ENCODE peak calls at places on chromosome 21, in ten cellular contexts. C is IMR-90, O is mammary epithelial cell, Z is H9, H is SJSA1, E is aorta, R is colonic mucosa, X is right cardiac atrium, P is testis, B is heart right ventricle. M is an unnamed sample. For H3K4me1, the result is how much of the 10 kb centered on the place peaks cover.

GRCh38 chr21:38598413-38598812 is 100.1 kb upstream of the ERG start:
- DNase-seq in H (no peak), P (no peak), C (no peak), E (no peak), Z (no peak), O (no peak), X (no peak), R (no peak), B (no peak), M (no peak)

GRCh38 chr21:14693997-14694396 is 147.9 kb upstream of the SAMSN1 start:
- DNase-seq in C (no peak), R (no peak), P (no peak), B (no peak), O (no peak), E (no peak), X (no peak), Z (no peak), H (no peak), M (no peak)

GRCh38 chr21:15135867-15136629 is 71.2 kb upstream of the NRIP1 start:
- DNase-seq in P (no peak), C (no peak), H (no peak), O (no peak), R (no peak), X (no peak), E (no peak), B (no peak), Z (no peak), M (no peak)

GRCh38 chr21:19541612-19542011 is 1138.0 kb upstream of the TMPRSS15 start:
- DNase-seq in C (no peak), P (no peak), Z (no peak), R (no peak), O (no peak), H (no peak), E (no peak), B (no peak), X (no peak), M (no peak)

GRCh38 chr21:24290151-24290833 is 1317.0 kb downstream of the MRPL39 start:
- DNase-seq in E (no peak), Z (no peak), R (no peak), B (no peak), P (no peak), H (no peak), O (no peak), C (no peak), X (no peak), M (no peak)

GRCh38 chr21:35095859-35096291 is 46.8 kb upstream of the RUNX1 start:
- DNase-seq in Z (no peak), O (no peak), B (no peak), P (no peak), X (no peak), H (no peak), E (no peak), R (no peak), C (peak), M (no peak)

GRCh38 chr21:43575466-43575841 is 83.8 kb downstream of the HSF2BP start:
- DNase-seq in P (no peak), Z (no peak), B (no peak), X (no peak), C (no peak), E (no peak), O (no peak), R (no peak), H (no peak), M (no peak)

GRCh38 chr21:35508389-35508888 is 459.3 kb upstream of the RUNX1 start:
- DNase-seq in E (no peak), R (peak), C (peak), O (peak), H (peak), X (peak), P (peak), B (peak), Z (peak), M (peak)

GRCh38 chr21:35025206-35026152 is 23.6 kb downstream of the RUNX1 start:
- DNase-seq in R (no peak), E (no peak), O (no peak), B (no peak), H (no peak), Z (no peak), C (no peak), X (no peak), P (no peak), M (no peak)

GRCh38 chr21:15014220-15014619 is 50.6 kb downstream of the NRIP1 start:
- DNase-seq in O (no peak), P (no peak), E (no peak), C (peak), B (no peak), H (no peak), X (no peak), Z (no peak), R (no peak), M (no peak)

GRCh38 chr21:35932232-35932911 is 128.0 kb downstream of the SETD4 start:
- DNase-seq in H (peak), E (no peak), R (no peak), C (peak), Z (no peak), B (peak), O (peak), X (peak), P (peak), M (peak)

GRCh38 chr21:10272216-10272615 is 249.2 kb upstream of the TPTE start:
- DNase-seq in P (no peak), C (no peak), H (peak), X (no peak), B (no peak), E (peak), O (no peak), R (no peak), Z (no peak), M (no peak)
- H3K4me1 ChIP-seq in P (under half), C (under half), H (under half), X (under half), B (under half), E (under half), O (under half), R (under half), Z (under half), M (under half)

GRCh38 chr21:33123396-33124120 is 53.6 kb downstream of the OLIG1 start:
- DNase-seq in O (no peak), B (no peak), X (no peak), P (no peak), Z (no peak), H (no peak), R (no peak), E (peak), C (no peak), M (no peak)

GRCh38 chr21:33122507-33122906 is 52.6 kb downstream of the OLIG1 start:
- DNase-seq in X (no peak), R (no peak), P (no peak), E (no peak), Z (no peak), O (no peak), H (no peak), B (no peak), C (no peak), M (no peak)

GRCh38 chr21:33126569-33126968 is 56.6 kb downstream of the OLIG1 start:
- DNase-seq in H (no peak), Z (no peak), P (no peak), R (no peak), E (peak), B (no peak), X (no peak), C (no peak), O (no peak), M (no peak)

GRCh38 chr21:33125981-33126380 is 56.0 kb downstream of the OLIG1 start:
- DNase-seq in O (no peak), Z (no peak), E (no peak), P (no peak), X (no peak), H (no peak), R (no peak), C (no peak), B (no peak), M (no peak)

DNA sequence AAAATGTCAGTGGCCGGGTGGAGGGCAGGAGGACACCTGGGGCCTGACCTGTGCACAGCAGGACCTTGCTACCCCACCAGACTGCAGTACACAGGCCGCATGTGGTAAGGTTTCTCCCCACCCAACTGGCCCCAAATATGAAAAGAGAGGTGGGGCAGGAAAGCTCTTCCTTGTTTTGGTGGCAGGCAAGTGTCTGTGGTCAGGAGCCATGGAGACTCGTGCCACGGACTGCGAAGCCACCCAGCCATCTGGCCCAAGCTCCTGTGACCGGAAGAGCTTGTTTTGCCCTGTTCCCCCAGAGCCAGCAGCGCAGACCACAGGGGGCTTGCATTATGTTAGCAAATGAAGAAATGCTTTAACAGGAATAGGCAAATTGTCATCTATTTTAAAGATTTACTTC is 54.9 kb downstream of the OLIG1 start:
- DNase-seq in R (no peak), H (no peak), P (no peak), Z (no peak), X (no peak), B (no peak), E (peak), O (no peak), C (no peak), M (no peak)
- H3K27ac ChIP-seq in R (no peak), H (no peak), P (no peak), Z (no peak), X (no peak), B (no peak), E (no peak), O (no peak), C (no peak), M (no peak)

DNA sequence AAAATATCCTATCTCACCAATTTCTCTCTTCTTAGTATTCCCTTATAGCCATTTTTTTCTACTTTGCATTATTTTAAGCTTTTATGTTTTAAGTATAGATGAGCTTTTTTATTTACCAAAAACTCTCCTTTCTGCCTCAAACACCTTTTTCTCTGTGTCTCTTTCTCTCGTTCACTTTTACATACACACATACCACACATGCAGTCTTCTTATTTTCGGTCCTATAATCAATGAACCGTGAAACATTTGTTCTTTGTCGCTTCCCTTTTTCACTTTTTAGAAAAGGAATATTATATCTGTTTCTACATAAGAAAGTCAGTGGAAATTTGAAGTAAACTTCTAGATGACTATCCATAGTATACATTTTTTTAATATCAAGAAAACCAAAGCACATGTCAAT is 183.2 kb downstream of the MRPL39 start:
- DNase-seq in P (no peak), Z (no peak), R (no peak), C (no peak), H (no peak), O (no peak), B (no peak), X (no peak), E (no peak), M (no peak)
- H3K4me1 ChIP-seq in P (under half), Z (under half), R (under half), C (under half), H (under half), O (under half), B (under half), X (under half), E (under half), M (under half)

DNA sequence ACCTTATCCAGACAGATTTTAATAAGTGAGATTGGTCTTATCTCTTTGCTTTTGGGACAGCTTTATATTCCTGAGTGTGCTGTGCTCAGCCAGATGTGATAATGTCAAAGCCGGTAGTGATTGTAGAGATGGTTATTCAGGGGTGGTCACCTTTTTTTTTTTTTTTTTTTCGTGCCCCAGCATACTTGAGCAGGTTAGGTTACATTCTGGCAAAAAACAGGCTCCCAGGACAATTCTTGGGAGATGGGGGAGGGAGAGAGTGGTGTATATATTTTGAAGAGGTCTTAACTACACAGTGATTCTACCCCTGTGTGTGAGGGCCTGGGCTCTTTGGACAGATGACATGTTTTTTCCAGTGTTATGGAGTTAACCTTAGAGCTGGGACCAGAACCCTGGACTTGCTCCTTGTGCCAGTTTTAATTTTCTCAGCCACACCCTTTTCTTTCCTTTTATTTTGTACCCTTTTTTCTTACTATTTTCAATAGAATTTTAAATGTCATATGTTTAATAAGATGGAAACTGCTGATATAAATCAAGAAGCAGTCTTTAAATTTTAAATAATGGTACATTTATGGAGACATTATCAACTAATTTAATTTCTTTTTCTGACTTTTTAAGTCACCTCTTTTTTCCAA is 88.4 kb downstream of the DYRK1A start:
- DNase-seq in O (no peak), X (no peak), C (no peak), B (no peak), Z (no peak), P (no peak), E (no peak), R (no peak), H (no peak), M (no peak)
- H3K27ac ChIP-seq in O (no peak), X (no peak), C (no peak), B (peak), Z (no peak), P (no peak), E (peak), R (no peak), H (peak), M (peak)

GRCh38 chr21:44868707-44869106 is 4.8 kb downstream of the PTTG1IP start:
- DNase-seq in E (no peak), C (no peak), H (no peak), P (no peak), X (no peak), B (peak), O (no peak), R (no peak), Z (no peak), M (no peak)

GRCh38 chr21:44870748-44871495 is 2.6 kb downstream of the PTTG1IP start:
- DNase-seq in E (peak), H (no peak), P (peak), B (peak), C (no peak), X (peak), O (peak), Z (no peak), R (peak), M (peak)

GRCh38 chr21:44871576-44872265 is 1.8 kb downstream of the PTTG1IP start:
- DNase-seq in O (peak), X (peak), R (peak), Z (no peak), H (peak), C (peak), E (peak), P (peak), B (peak), M (no peak)

GRCh38 chr21:44867999-44868700 is 5.3 kb downstream of the PTTG1IP start:
- DNase-seq in X (no peak), C (no peak), R (no peak), H (no peak), O (no peak), E (peak), Z (no peak), P (no peak), B (peak), M (no peak)

GRCh38 chr21:44869860-44870747 is 3.4 kb downstream of the PTTG1IP start:
- DNase-seq in R (no peak), C (peak), P (peak), H (peak), B (peak), X (peak), E (peak), Z (peak), O (peak), M (peak)
- H3K4me1 ChIP-seq in R (under half), C (under half), P (under half), H (half or more), B (half or more), X (under half), E (under half), Z (under half), O (half or more), M (half or more)

DNA sequence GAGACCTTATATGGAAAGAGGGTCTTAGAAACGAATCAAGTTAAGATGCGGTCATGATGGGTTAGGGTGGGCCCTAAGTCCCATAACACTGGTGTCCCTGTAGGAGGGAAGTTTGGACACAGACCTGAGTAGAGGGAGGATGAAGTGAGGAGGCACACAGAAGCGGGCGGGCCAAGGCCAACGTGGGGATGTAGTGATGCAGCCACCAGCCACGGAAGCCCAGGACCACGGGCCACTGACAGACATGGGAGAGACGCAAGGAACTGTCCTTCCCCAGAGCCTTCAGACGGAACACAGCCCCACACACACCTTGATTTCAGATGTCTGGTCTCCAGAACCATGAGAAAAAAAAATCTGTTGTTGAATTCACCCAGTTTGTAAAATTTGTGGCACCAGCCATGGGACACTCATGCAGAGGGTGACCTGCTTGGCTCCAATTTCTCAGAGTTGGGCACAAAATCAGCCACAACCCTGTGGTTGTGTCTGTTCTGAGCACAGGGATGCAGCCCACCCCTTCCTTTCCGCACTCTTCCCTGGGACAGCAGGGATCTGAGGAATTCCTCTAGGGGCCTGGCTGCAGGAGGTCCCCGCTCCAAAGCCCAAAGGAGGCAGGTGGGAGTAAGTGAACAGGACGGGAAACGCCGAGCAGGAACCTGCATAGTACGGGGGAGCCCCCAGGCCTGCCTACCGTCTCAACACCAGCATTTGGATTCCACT is 61.1 kb downstream of the RIPK4 start:
- DNase-seq in R (no peak), P (no peak), Z (no peak), H (no peak), E (no peak), B (no peak), C (no peak), O (no peak), X (no peak), M (no peak)
- H3K27ac ChIP-seq in R (peak), P (no peak), Z (no peak), H (no peak), E (no peak), B (no peak), C (no peak), O (no peak), X (no peak), M (no peak)

GRCh38 chr21:45427331-45428271 is 22.6 kb downstream of the COL18A1 start:
- DNase-seq in P (no peak), E (peak), X (peak), O (peak), B (no peak), H (peak), C (peak), R (no peak), Z (peak), M (no peak)
- H3K4me1 ChIP-seq in P (under half), E (under half), X (under half), O (under half), B (under half), H (under half), C (under half), R (under half), Z (under half), M (under half)

GRCh38 chr21:46411236-46411635 is 47.5 kb upstream of the DIP2A start:
- DNase-seq in B (no peak), P (no peak), Z (peak), E (peak), X (no peak), R (no peak), H (no peak), O (no peak), C (no peak), M (peak)
- H3K27ac ChIP-seq in B (no peak), P (no peak), Z (peak), E (no peak), X (no peak), R (no peak), H (no peak), O (no peak), C (no peak), M (no peak)

M was measured in heart left ventricle.